ENCODE peak calls at places on chromosomes 11 and 22, in six cellular contexts. O is amniotic stem cell; F is endothelial cell; I is frontal cortex; E is activated CD8-positive, alpha-beta memory T cell treated with anti-CD3 and anti-CD28 coated beads for 1 hour; D is stimulated activated CD8-positive, alpha-beta memory T cell treated with anti-CD3 and anti-CD28 coated beads, Interleukin-15, amount 100 ng/mL, for 24 hours. T is an unnamed sample.

GRCh38 chr22:39898997-39899396 is 1.9 kb upstream of the GRAP2 start:
- DNase-seq in O (no peak), F (no peak), I (no peak), E (no peak), D (no peak), T (no peak)

GRCh38 chr22:46058591-46059519 is 81.9 kb upstream of the WNT7B start:
- DNase-seq in O (no peak), F (no peak), I (no peak), E (no peak), D (no peak), T (no peak)

GRCh38 chr11:125370561-125371389 is 125.3 kb downstream of the FEZ1 start:
- DNase-seq in O (no peak), F (no peak), I (no peak), E (no peak), D (no peak), T (no peak)

GRCh38 chr11:57288771-57289579 is 35.8 kb downstream of the TNKS1BP1 start:
- DNase-seq in O (no peak), F (peak), I (no peak), E (no peak), D (no peak), T (no peak)

GRCh38 chr11:8329961-8330361 is 66.3 kb upstream of the LMO1 start:
- DNase-seq in O (no peak), F (no peak), I (no peak), E (no peak), D (no peak), T (no peak)

GRCh38 chr11:94168882-94169281 is 40.2 kb downstream of the PANX1 start:
- DNase-seq in O (no peak), F (no peak), I (no peak), E (no peak), D (no peak), T (no peak)

GRCh38 chr11:120186799-120187591 is 23.8 kb upstream of the OAF start:
- DNase-seq in O (no peak), F (no peak), I (peak), E (no peak), D (no peak), T (no peak)

GRCh38 chr11:85947431-85948272 is 92.5 kb downstream of the CCDC83 start:
- DNase-seq in O (peak), F (no peak), I (peak), E (no peak), D (no peak), T (peak)

GRCh38 chr11:126146454-126147192 is 64.8 kb downstream of the RPUSD4 start:
- DNase-seq in O (no peak), F (no peak), I (peak), E (no peak), D (no peak), T (no peak)

GRCh38 chr11:61157743-61158142 is 3.5 kb downstream of the VPS37C start:
- DNase-seq in O (no peak), F (no peak), I (no peak), E (no peak), D (no peak), T (no peak)

GRCh38 chr11:112725636-112726035 is 235.6 kb upstream of the NCAM1 start:
- DNase-seq in O (no peak), F (no peak), I (no peak), E (no peak), D (no peak), T (no peak)

GRCh38 chr22:22037740-22038139 is 55.2 kb upstream of the TOP3B start:
- DNase-seq in O (peak), F (no peak), I (no peak), E (no peak), D (no peak), T (no peak)

GRCh38 chr11:298406-299065 is 790 bp downstream of the IFITM5 start:
- DNase-seq in O (no peak), F (no peak), I (no peak), E (no peak), D (no peak), T (no peak)

GRCh38 chr11:19444231-19444630 is 203.5 kb upstream of the E2F8 start:
- DNase-seq in O (no peak), F (no peak), I (no peak), E (no peak), D (no peak), T (peak)

GRCh38 chr11:122230387-122230760 is 114.4 kb upstream of the BLID start:
- DNase-seq in O (no peak), F (no peak), I (no peak), E (no peak), D (no peak), T (no peak)

GRCh38 chr22:44782286-44782830 is 30.0 kb downstream of the ARHGAP8 start:
- DNase-seq in O (no peak), F (no peak), I (no peak), E (no peak), D (no peak), T (no peak)

GRCh38 chr22:22422629-22423112 is 85.9 kb downstream of the ZNF280B start:
- DNase-seq in O (peak), F (peak), I (peak), E (peak), D (peak), T (peak)

GRCh38 chr22:20315337-20316216 is 4.3 kb downstream of the DGCR6L start:
- DNase-seq in O (no peak), F (no peak), I (no peak), E (no peak), D (no peak), T (no peak)

GRCh38 chr22:48855013-48855412 is 972.7 kb downstream of the BRD1 start:
- DNase-seq in O (no peak), F (no peak), I (no peak), E (no peak), D (no peak), T (no peak)

GRCh38 chr22:33957086-33957485 is 36.8 kb upstream of the LARGE1 start:
- DNase-seq in O (no peak), F (no peak), I (no peak), E (no peak), D (no peak), T (no peak)

GRCh38 chr22:17903564-17904295 is 120.6 kb downstream of the MICAL3 start:
- DNase-seq in O (no peak), F (no peak), I (no peak), E (no peak), D (no peak), T (no peak)

GRCh38 chr11:126561327-126561893 is 205.9 kb downstream of the ST3GAL4 start:
- DNase-seq in O (peak), F (peak), I (no peak), E (no peak), D (no peak), T (peak)

GRCh38 chr22:28670691-28671261 is 8.9 kb downstream of the TTC28 start:
- DNase-seq in O (no peak), F (no peak), I (no peak), E (no peak), D (no peak), T (no peak)

GRCh38 chr11:14907411-14908213 is 15.6 kb upstream of the CYP2R1 start:
- DNase-seq in O (no peak), F (peak), I (no peak), E (peak), D (peak), T (no peak)

GRCh38 chr11:35235498-35235897 is 96.5 kb downstream of the CD44 start:
- DNase-seq in O (no peak), F (no peak), I (no peak), E (no peak), D (no peak), T (no peak)

GRCh38 chr11:1221848-1222311 is 986 bp upstream of the MUC5B start:
- DNase-seq in O (no peak), F (no peak), I (no peak), E (no peak), D (no peak), T (no peak)

T was measured in HFF-Myc.